ENCODE peak calls at places on chromosomes 7 and 10, in eight cellular contexts. U, O, E, Q, X, A, H and Z are unnamed samples.

GRCh38 chr10:90834326-90834725 is 23.5 kb downstream of the HTR7 start:
- DNase-seq in U (no peak), O (no peak), E (no peak), Q (no peak), X (no peak), A (no peak), H (no peak), Z (no peak)

GRCh38 chr7:92044940-92045339 is 89.3 kb downstream of the CYP51A1 start:
- DNase-seq in U (no peak), O (no peak), E (no peak), Q (no peak), X (no peak), A (no peak), H (no peak), Z (no peak)

GRCh38 chr10:73779539-73780197 is 2.2 kb upstream of the CHCHD1 start:
- DNase-seq in U (no peak), O (no peak), E (no peak), Q (no peak), X (no peak), A (no peak), H (no peak), Z (no peak)

GRCh38 chr10:7622969-7623368 is 43.8 kb downstream of the ITIH5 start:
- DNase-seq in U (no peak), O (no peak), E (no peak), Q (no peak), X (no peak), A (peak), H (no peak), Z (no peak)

GRCh38 chr7:93651603-93652159 is 77.2 kb upstream of the CALCR start:
- DNase-seq in U (no peak), O (no peak), E (no peak), Q (no peak), X (no peak), A (no peak), H (no peak), Z (no peak)

GRCh38 chr10:113915540-113915939 is 61.1 kb downstream of the NHLRC2 start:
- DNase-seq in U (no peak), O (no peak), E (no peak), Q (no peak), X (no peak), A (no peak), H (no peak), Z (no peak)

GRCh38 chr7:985915-986741 is 3.1 kb downstream of the CYP2W1 start:
- DNase-seq in U (peak), O (no peak), E (no peak), Q (no peak), X (no peak), A (no peak), H (no peak), Z (peak)

GRCh38 chr10:125201791-125202622 is 41.6 kb upstream of the CTBP2 start:
- DNase-seq in U (no peak), O (no peak), E (no peak), Q (no peak), X (no peak), A (peak), H (no peak), Z (no peak)

GRCh38 chr7:113321201-113321600 is 202.8 kb upstream of the SMIM30 start:
- DNase-seq in U (no peak), O (no peak), E (no peak), Q (no peak), X (no peak), A (no peak), H (no peak), Z (no peak)

GRCh38 chr7:129240119-129240815 is 15.4 kb downstream of the AHCYL2 start:
- DNase-seq in U (peak), O (no peak), E (no peak), Q (no peak), X (no peak), A (no peak), H (no peak), Z (no peak)

GRCh38 chr7:98387544-98388226 is 13.2 kb downstream of the BAIAP2L1 start:
- DNase-seq in U (no peak), O (no peak), E (no peak), Q (no peak), X (no peak), A (no peak), H (no peak), Z (no peak)

GRCh38 chr10:127535802-127536515 is 13.2 kb upstream of the NPS start:
- DNase-seq in U (no peak), O (no peak), E (no peak), Q (no peak), X (no peak), A (no peak), H (no peak), Z (no peak)

GRCh38 chr10:86716466-86716865 is 40.0 kb upstream of the BMPR1A start:
- DNase-seq in U (no peak), O (no peak), E (no peak), Q (no peak), X (no peak), A (no peak), H (no peak), Z (no peak)

GRCh38 chr10:110556993-110557601 is 10.4 kb upstream of the SMC3 start:
- DNase-seq in U (peak), O (peak), E (peak), Q (no peak), X (no peak), A (peak), H (no peak), Z (peak)
- TF ChIP-seq CTCF in U (peak), O (peak), E (peak), Q (peak), X (peak), A (peak), H (peak), Z (peak)

GRCh38 chr7:95921543-95921942 is 149.2 kb downstream of the DYNC1I1 start:
- DNase-seq in U (peak), O (no peak), E (no peak), Q (no peak), X (no peak), A (no peak), H (no peak), Z (no peak)

GRCh38 chr7:95922191-95922590 is 149.8 kb downstream of the DYNC1I1 start:
- DNase-seq in U (peak), O (no peak), E (no peak), Q (no peak), X (no peak), A (no peak), H (no peak), Z (no peak)

GRCh38 chr7:95916573-95917371 is 144.4 kb downstream of the DYNC1I1 start:
- DNase-seq in U (peak), O (peak), E (peak), Q (peak), X (no peak), A (peak), H (peak), Z (peak)

GRCh38 chr7:95917622-95918021 is 145.3 kb downstream of the DYNC1I1 start:
- DNase-seq in U (no peak), O (no peak), E (no peak), Q (no peak), X (no peak), A (no peak), H (no peak), Z (no peak)

GRCh38 chr7:95919574-95919973 is 147.2 kb downstream of the DYNC1I1 start:
- DNase-seq in U (no peak), O (no peak), E (no peak), Q (no peak), X (no peak), A (no peak), H (no peak), Z (no peak)
- TF ChIP-seq CTCF in U (peak), O (no peak), E (no peak), Q (no peak), X (no peak), A (no peak), H (no peak), Z (no peak)

DNA sequence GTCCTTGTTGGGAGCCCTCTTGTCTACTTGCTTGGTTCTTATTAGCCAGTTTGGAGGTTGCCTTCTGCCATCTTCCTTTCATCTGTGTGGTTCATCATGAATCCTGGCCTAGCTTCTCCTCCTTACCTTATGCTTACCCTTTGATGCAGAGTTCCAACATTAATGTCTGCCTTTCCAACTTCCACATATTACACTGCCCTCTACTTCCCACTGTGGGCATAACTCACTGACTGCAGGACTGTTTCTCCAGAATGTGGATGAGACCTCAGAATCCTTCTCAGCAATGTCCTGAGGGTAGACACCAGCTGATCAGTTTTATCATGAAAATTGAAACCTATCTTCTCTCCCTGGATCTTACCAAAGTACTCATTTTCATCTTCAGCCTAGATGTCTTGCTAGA is 491.0 kb downstream of the LRMDA start:
- DNase-seq in U (peak), O (no peak), E (no peak), Q (no peak), X (no peak), A (no peak), H (no peak), Z (no peak)
- TF ChIP-seq CTCF in U (peak), O (no peak), E (peak), Q (peak), X (peak), A (no peak), H (no peak), Z (no peak)

GRCh38 chr10:14557573-14557972 is 217.1 kb downstream of the FAM107B start:
- DNase-seq in U (no peak), O (no peak), E (no peak), Q (no peak), X (no peak), A (no peak), H (no peak), Z (no peak)

GRCh38 chr10:14558025-14558424 is 216.7 kb downstream of the FAM107B start:
- DNase-seq in U (no peak), O (no peak), E (no peak), Q (no peak), X (no peak), A (no peak), H (no peak), Z (no peak)

GRCh38 chr10:14554843-14555205 is 219.9 kb downstream of the FAM107B start:
- DNase-seq in U (no peak), O (no peak), E (no peak), Q (no peak), X (no peak), A (peak), H (no peak), Z (no peak)

GRCh38 chr10:14555806-14556205 is 218.9 kb downstream of the FAM107B start:
- DNase-seq in U (no peak), O (no peak), E (no peak), Q (no peak), X (no peak), A (peak), H (no peak), Z (no peak)

GRCh38 chr10:14556285-14556956 is 218.3 kb downstream of the FAM107B start:
- DNase-seq in U (no peak), O (peak), E (peak), Q (no peak), X (no peak), A (peak), H (no peak), Z (peak)
- TF ChIP-seq CTCF in U (no peak), O (peak), E (no peak), Q (peak), X (no peak), A (peak), H (no peak), Z (peak)

GRCh38 chr7:70812511-70812910 is 319.4 kb upstream of the GALNT17 start:
- DNase-seq in U (no peak), O (no peak), E (no peak), Q (no peak), X (no peak), A (no peak), H (no peak), Z (no peak)
- TF ChIP-seq CTCF in U (peak), O (no peak), E (no peak), Q (no peak), X (no peak), A (peak), H (peak), Z (no peak)

DNA sequence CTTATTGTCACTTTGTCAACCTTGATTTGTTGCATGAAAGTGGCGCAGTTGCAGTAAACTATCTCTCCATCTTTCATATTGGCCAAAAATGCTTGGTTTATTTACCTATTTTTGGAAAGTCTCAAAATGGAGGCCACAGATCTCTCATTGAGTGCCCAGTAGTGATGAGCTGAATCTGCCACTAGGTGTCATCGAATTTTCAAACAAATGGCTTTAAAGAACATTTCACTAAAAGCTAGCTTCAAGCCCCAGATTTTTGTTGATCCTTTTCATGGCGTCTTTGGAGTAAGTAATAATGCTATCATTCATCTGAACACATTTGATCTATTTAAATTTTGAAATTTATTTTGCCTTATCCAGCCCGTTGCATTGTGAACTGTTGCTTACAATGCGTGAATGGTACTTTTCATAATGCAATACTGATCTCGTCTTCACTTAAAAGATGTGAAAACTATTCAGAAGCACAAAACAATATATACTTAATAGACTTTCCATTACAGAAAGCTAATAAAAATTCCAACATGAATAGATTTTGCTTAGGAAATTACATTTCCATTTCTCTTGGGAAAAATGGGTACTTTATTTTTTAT is 236.2 kb downstream of the DNAJB9 start:
- DNase-seq in U (peak), O (peak), E (peak), Q (no peak), X (no peak), A (peak), H (no peak), Z (peak)
- TF ChIP-seq CTCF in U (peak), O (peak), E (peak), Q (peak), X (no peak), A (peak), H (peak), Z (no peak)

GRCh38 chr7:24966802-24967201 is 13.2 kb downstream of the OSBPL3 start:
- DNase-seq in U (no peak), O (no peak), E (no peak), Q (no peak), X (no peak), A (peak), H (no peak), Z (no peak)

GRCh38 chr7:24970676-24971075 is 9.3 kb downstream of the OSBPL3 start:
- DNase-seq in U (peak), O (no peak), E (no peak), Q (no peak), X (no peak), A (no peak), H (no peak), Z (no peak)

GRCh38 chr7:24968165-24968564 is 11.8 kb downstream of the OSBPL3 start:
- DNase-seq in U (peak), O (no peak), E (no peak), Q (no peak), X (no peak), A (no peak), H (no peak), Z (no peak)

GRCh38 chr7:24965831-24966708 is 13.9 kb downstream of the OSBPL3 start:
- DNase-seq in U (no peak), O (peak), E (no peak), Q (peak), X (no peak), A (peak), H (no peak), Z (peak)

DNA sequence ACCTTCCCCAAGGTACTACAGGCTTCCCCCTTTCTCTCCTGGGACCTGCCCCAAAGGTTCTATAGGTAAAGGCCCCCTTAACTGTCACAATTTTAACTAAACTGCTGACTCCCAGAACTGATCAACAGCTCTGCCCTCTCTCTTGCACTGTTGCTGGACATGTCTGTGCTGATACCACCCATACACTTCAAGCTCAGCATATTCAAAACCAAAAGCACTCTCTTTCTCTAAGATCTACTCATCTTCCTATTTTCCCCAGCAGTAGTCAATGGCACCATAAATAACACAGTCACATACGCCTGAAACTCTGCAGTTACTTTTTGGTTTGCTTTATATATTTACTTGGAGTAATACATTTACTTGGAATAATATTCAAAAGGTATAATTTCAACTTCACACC is 12.3 kb downstream of the OSBPL3 start:
- DNase-seq in U (no peak), O (peak), E (no peak), Q (no peak), X (no peak), A (peak), H (no peak), Z (no peak)
- TF ChIP-seq CTCF in U (no peak), O (no peak), E (no peak), Q (no peak), X (no peak), A (no peak), H (no peak), Z (no peak)

GRCh38 chr10:26448292-26448691 is 10.2 kb downstream of the APBB1IP start:
- DNase-seq in U (no peak), O (no peak), E (no peak), Q (no peak), X (no peak), A (peak), H (no peak), Z (no peak)
- TF ChIP-seq CTCF in U (no peak), O (no peak), E (no peak), Q (no peak), X (no peak), A (peak), H (no peak), Z (no peak)

GRCh38 chr7:100793806-100794660 is 33.3 kb downstream of the EPHB4 start:
- DNase-seq in U (no peak), O (no peak), E (no peak), Q (no peak), X (no peak), A (no peak), H (no peak), Z (no peak)

GRCh38 chr7:100791881-100792666 is 35.2 kb downstream of the EPHB4 start:
- DNase-seq in U (no peak), O (no peak), E (no peak), Q (no peak), X (no peak), A (no peak), H (no peak), Z (peak)

GRCh38 chr7:100786323-100786722 is 41.0 kb downstream of the EPHB4 start:
- DNase-seq in U (no peak), O (no peak), E (no peak), Q (no peak), X (no peak), A (no peak), H (no peak), Z (no peak)

GRCh38 chr7:100785878-100786277 is 41.4 kb downstream of the EPHB4 start:
- DNase-seq in U (no peak), O (no peak), E (no peak), Q (no peak), X (no peak), A (peak), H (no peak), Z (no peak)

DNA sequence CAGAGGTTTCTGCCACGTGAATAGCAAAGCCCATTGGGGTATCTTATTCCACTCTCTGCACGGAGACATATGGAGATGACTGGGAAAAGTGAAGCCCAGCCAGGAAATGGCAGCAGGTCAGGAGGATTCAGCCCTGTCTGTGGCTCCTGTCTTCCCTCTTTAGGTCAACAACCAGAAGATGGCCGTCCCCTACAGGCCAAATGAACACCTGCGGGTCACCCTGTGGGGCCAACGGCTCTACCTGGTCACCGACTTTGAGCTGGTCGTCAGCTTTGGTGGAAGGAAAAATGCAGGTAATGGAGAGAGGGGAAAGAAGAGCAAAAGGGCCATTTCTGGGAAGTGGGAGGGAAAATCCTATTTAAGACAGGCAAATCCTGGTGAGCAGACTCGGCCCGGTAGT is 38.3 kb downstream of the EPHB4 start:
- DNase-seq in U (no peak), O (no peak), E (no peak), Q (no peak), X (no peak), A (no peak), H (no peak), Z (no peak)
- TF ChIP-seq CTCF in U (no peak), O (no peak), E (no peak), Q (no peak), X (no peak), A (no peak), H (no peak), Z (no peak)